ENCODE peak calls at places on chromosomes 5 and 9, in seven cellular contexts. X, C, K, O, W, D and H are unnamed samples.

GRCh38 chr5:8060235-8061139 is 191.5 kb downstream of the MTRR start:
- DNase-seq in X (no peak), C (no peak), K (no peak), O (no peak), W (no peak), D (no peak), H (no peak)

GRCh38 chr9:91193658-91194391 is 167.9 kb downstream of the AUH start:
- DNase-seq in X (peak), C (peak), K (peak), O (peak), W (peak), D (peak), H (peak)

GRCh38 chr9:99466787-99467186 is 244.7 kb downstream of the SEC61B start:
- DNase-seq in X (no peak), C (no peak), K (no peak), O (no peak), W (no peak), D (no peak), H (no peak)

GRCh38 chr9:137271696-137272076 is 5.8 kb upstream of the TOR4A start:
- DNase-seq in X (no peak), C (no peak), K (no peak), O (no peak), W (no peak), D (no peak), H (no peak)

GRCh38 chr5:50440651-50441478 is at the start of gene EMB:
- DNase-seq in X (peak), C (peak), K (peak), O (peak), W (peak), D (peak), H (no peak)

GRCh38 chr5:16864566-16864965 is 71.5 kb downstream of the MYO10 start:
- DNase-seq in X (no peak), C (no peak), K (no peak), O (no peak), W (no peak), D (no peak), H (no peak)

GRCh38 chr9:127541865-127542264 is 70.2 kb upstream of the STXBP1 start:
- DNase-seq in X (no peak), C (no peak), K (no peak), O (no peak), W (no peak), D (no peak), H (no peak)

GRCh38 chr9:112034216-112034611 is 137.6 kb downstream of the UGCG start:
- DNase-seq in X (no peak), C (no peak), K (no peak), O (no peak), W (no peak), D (no peak), H (no peak)

GRCh38 chr5:160792732-160793454 is 59.1 kb downstream of the ATP10B start:
- DNase-seq in X (no peak), C (no peak), K (no peak), O (no peak), W (no peak), D (no peak), H (no peak)

GRCh38 chr9:74497750-74498615 is 848 bp downstream of the RORB start:
- DNase-seq in X (peak), C (peak), K (peak), O (no peak), W (no peak), D (peak), H (no peak)

GRCh38 chr5:66769839-66770617 is 173.8 kb downstream of the MAST4 start:
- DNase-seq in X (no peak), C (no peak), K (no peak), O (no peak), W (peak), D (peak), H (no peak)

GRCh38 chr5:129698661-129699060 is 49.2 kb upstream of the MINAR2 start:
- DNase-seq in X (no peak), C (no peak), K (no peak), O (no peak), W (no peak), D (no peak), H (no peak)
- TF ChIP-seq CTCF in X (peak), C (no peak), K (no peak), O (no peak), W (no peak), D (no peak), H (peak)

DNA sequence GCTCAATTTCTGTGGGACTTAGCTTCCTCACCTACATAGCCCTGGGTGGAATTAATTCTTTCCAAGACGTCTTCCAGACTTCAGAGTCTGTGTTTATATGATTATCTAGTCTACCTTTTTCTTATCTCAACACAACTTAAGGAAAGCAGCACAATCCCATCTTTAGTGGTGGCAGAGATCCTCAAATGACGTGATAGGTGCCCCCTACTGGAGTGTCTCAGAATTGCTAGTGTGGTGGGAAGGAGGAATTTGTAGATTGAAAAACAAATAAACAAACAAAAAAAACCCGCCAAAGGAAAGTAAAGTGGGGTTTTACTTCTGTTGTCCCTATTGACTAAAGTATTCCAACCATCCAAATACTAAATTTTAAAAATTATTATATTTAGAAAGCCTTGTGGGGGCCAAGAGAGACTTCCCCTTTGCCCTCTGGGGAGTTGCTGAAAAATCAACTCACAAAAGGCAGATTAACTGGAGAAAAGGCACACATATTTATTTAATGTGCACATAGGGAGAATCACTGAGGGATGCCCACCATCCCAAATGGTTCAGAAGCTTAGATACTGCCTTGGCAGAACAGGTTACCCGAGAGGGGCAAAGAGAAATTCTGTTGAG is 283.3 kb downstream of the TMEM167A start:
- DNase-seq in X (peak), C (no peak), K (no peak), O (peak), W (peak), D (peak), H (no peak)
- TF ChIP-seq CTCF in X (peak), C (peak), K (no peak), O (peak), W (peak), D (peak), H (peak)

GRCh38 chr5:153816870-153817269 is 221.8 kb downstream of the FAM114A2 start:
- DNase-seq in X (no peak), C (no peak), K (no peak), O (no peak), W (no peak), D (no peak), H (no peak)
- TF ChIP-seq CTCF in X (peak), C (no peak), K (no peak), O (no peak), W (peak), D (no peak), H (no peak)

GRCh38 chr9:34568783-34569182 is 20.7 kb downstream of the CNTFR start:
- DNase-seq in X (no peak), C (no peak), K (no peak), O (no peak), W (no peak), D (no peak), H (no peak)

GRCh38 chr9:34566972-34567371 is 22.6 kb downstream of the CNTFR start:
- DNase-seq in X (no peak), C (no peak), K (no peak), O (no peak), W (no peak), D (no peak), H (no peak)

GRCh38 chr9:34570422-34571179 is 18.9 kb downstream of the CNTFR start:
- DNase-seq in X (no peak), C (no peak), K (no peak), O (no peak), W (no peak), D (no peak), H (no peak)

GRCh38 chr9:34566191-34566849 is 23.2 kb downstream of the CNTFR start:
- DNase-seq in X (no peak), C (no peak), K (no peak), O (no peak), W (no peak), D (no peak), H (no peak)

DNA sequence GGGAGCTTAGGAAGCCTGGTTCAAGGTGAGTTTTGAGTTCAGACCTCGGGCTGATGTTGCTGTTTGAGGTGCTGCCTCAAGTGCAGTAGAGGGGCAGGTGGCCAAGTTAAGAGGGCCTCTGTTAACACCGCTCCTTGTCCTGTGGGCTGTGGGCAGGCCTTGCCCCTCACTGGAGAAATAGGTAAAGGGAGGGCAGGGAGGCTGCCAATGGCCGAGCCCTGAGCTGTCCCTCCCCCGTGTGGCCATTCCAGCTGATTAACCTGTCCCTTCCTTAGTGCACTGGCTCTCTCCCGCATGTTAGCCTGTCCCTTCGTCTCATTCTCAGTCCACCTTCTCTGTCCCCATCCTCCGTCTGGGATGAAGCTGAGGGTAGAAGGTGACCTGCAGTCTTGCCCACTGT is 21.4 kb downstream of the CNTFR start:
- DNase-seq in X (no peak), C (no peak), K (no peak), O (no peak), W (no peak), D (no peak), H (no peak)
- TF ChIP-seq CTCF in X (no peak), C (no peak), K (no peak), O (no peak), W (no peak), D (no peak), H (no peak)

GRCh38 chr9:16436545-16436944 is 433.9 kb downstream of the BNC2 start:
- DNase-seq in X (no peak), C (no peak), K (no peak), O (no peak), W (no peak), D (no peak), H (no peak)
- TF ChIP-seq CTCF in X (no peak), C (no peak), K (no peak), O (no peak), W (no peak), D (no peak), H (no peak)

GRCh38 chr5:39697891-39698290 is 273.1 kb upstream of the DAB2 start:
- DNase-seq in X (no peak), C (no peak), K (no peak), O (no peak), W (no peak), D (no peak), H (no peak)

GRCh38 chr5:39689919-39690318 is 265.1 kb upstream of the DAB2 start:
- DNase-seq in X (no peak), C (no peak), K (no peak), O (peak), W (no peak), D (no peak), H (no peak)

GRCh38 chr5:39696672-39697398 is 272.1 kb upstream of the DAB2 start:
- DNase-seq in X (no peak), C (no peak), K (no peak), O (no peak), W (no peak), D (no peak), H (no peak)

GRCh38 chr5:39691136-39691535 is 266.4 kb upstream of the DAB2 start:
- DNase-seq in X (no peak), C (no peak), K (no peak), O (no peak), W (no peak), D (no peak), H (no peak)

DNA sequence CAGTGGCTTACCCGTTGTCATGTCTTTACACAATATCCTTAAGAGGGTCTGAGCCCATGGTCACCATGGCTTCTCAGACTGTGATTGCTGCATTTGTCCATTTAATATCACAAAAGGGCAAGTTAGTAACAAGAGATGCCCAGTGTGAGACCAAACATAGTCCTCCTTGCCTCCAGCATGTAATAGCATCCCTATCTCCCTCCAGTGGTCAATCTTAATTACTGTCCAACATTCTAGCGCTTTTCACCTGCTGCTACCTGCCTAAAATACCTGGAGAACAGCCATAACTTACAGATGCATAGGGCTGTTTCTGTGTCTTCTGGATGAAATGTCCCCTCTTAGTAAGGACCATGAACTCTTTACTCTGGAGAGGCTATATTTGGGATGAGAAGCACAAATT is 267.2 kb upstream of the DAB2 start:
- DNase-seq in X (peak), C (no peak), K (no peak), O (peak), W (no peak), D (no peak), H (no peak)
- TF ChIP-seq CTCF in X (peak), C (peak), K (no peak), O (peak), W (no peak), D (no peak), H (no peak)

GRCh38 chr9:101569736-101570501 is 24.9 kb downstream of the PPP3R2 start:
- DNase-seq in X (no peak), C (no peak), K (no peak), O (no peak), W (no peak), D (no peak), H (no peak)

GRCh38 chr9:101571114-101571513 is 23.7 kb downstream of the PPP3R2 start:
- DNase-seq in X (no peak), C (no peak), K (no peak), O (no peak), W (no peak), D (no peak), H (no peak)

GRCh38 chr9:101567725-101567993 is 27.1 kb downstream of the PPP3R2 start:
- DNase-seq in X (no peak), C (no peak), K (no peak), O (no peak), W (no peak), D (no peak), H (no peak)

GRCh38 chr9:101564252-101564651 is 30.5 kb downstream of the PPP3R2 start:
- DNase-seq in X (no peak), C (no peak), K (no peak), O (no peak), W (no peak), D (no peak), H (no peak)

GRCh38 chr9:101566904-101567724 is 27.7 kb downstream of the PPP3R2 start:
- DNase-seq in X (peak), C (no peak), K (peak), O (peak), W (peak), D (peak), H (no peak)
- TF ChIP-seq CTCF in X (peak), C (peak), K (peak), O (peak), W (peak), D (peak), H (peak)

GRCh38 chr5:181212934-181213333 is 7.9 kb upstream of the TRIM7 start:
- DNase-seq in X (no peak), C (no peak), K (no peak), O (no peak), W (no peak), D (no peak), H (no peak)

GRCh38 chr5:181207960-181208253 is 2.9 kb upstream of the TRIM7 start:
- DNase-seq in X (no peak), C (no peak), K (no peak), O (no peak), W (no peak), D (no peak), H (no peak)

GRCh38 chr5:181207214-181207959 is 2.4 kb upstream of the TRIM7 start:
- DNase-seq in X (peak), C (peak), K (no peak), O (peak), W (peak), D (peak), H (peak)

GRCh38 chr5:181212080-181212479 is 7.1 kb upstream of the TRIM7 start:
- DNase-seq in X (no peak), C (no peak), K (no peak), O (no peak), W (no peak), D (no peak), H (no peak)

DNA sequence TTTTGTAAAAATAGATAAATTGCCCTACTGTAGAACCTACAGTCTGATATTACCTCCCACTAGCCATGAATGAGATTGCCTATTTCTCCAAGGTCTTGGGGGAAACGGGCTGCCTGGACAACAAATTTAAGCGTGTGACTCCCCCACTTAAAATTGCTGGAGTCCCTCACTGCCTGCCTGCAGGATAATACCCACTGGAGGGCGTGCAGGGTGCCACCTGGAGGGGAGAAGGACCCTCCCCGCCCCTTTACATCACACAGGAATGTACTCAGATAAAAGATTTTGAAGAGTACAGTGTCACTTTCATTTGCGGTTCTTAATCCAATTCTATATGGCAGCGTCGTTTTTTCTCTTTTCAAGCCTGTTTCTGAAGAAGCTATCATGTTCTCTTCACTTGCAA is 6.2 kb upstream of the TRIM7 start:
- DNase-seq in X (no peak), C (no peak), K (no peak), O (no peak), W (peak), D (no peak), H (no peak)
- TF ChIP-seq CTCF in X (no peak), C (no peak), K (no peak), O (peak), W (peak), D (peak), H (no peak)

GRCh38 chr5:179196420-179197079 is 136.4 kb downstream of the ZNF354C start:
- DNase-seq in X (no peak), C (no peak), K (no peak), O (no peak), W (no peak), D (no peak), H (no peak)
- TF ChIP-seq CTCF in X (no peak), C (no peak), K (no peak), O (no peak), W (no peak), D (no peak), H (no peak)